ENCODE peak calls at places on chromosome X, in nine cellular contexts. One of them, this sample, is unnamed.

GRCh38 chrX:81390244-81390643 is 188.3 kb downstream of the SH3BGRL start:
- DNase-seq in tibial artery: no peak
- DNase-seq in psoas muscle: no peak
- DNase-seq in vagina: no peak
- DNase-seq in cardiac muscle cell: no peak
- DNase-seq in breast epithelium: no peak
- DNase-seq in BE2C: no peak
- DNase-seq in hepatocyte: no peak
- DNase-seq in upper lobe of right lung: no peak
- DNase-seq in this sample: no peak

GRCh38 chrX:70970482-70970999 is 39.6 kb upstream of the SLC7A3 start:
- DNase-seq in vagina: no peak
- DNase-seq in BE2C: no peak
- DNase-seq in cardiac muscle cell: peak; percentile 36
- DNase-seq in psoas muscle: no peak
- DNase-seq in tibial artery: no peak
- DNase-seq in hepatocyte: no peak
- DNase-seq in breast epithelium: no peak
- DNase-seq in upper lobe of right lung: no peak
- DNase-seq in this sample: no peak

GRCh38 chrX:68920541-68920940 is 91.7 kb downstream of the EFNB1 start:
- DNase-seq in tibial artery: no peak
- DNase-seq in vagina: no peak
- DNase-seq in cardiac muscle cell: peak; percentile 60
- DNase-seq in breast epithelium: no peak
- DNase-seq in hepatocyte: no peak
- DNase-seq in psoas muscle: peak; percentile 57
- DNase-seq in upper lobe of right lung: no peak
- DNase-seq in BE2C: no peak
- DNase-seq in this sample: no peak

GRCh38 chrX:19866626-19867410 is 20.6 kb downstream of the SH3KBP1 start:
- DNase-seq in tibial artery: no peak
- DNase-seq in cardiac muscle cell: no peak
- DNase-seq in breast epithelium: no peak
- DNase-seq in psoas muscle: no peak
- DNase-seq in hepatocyte: no peak
- DNase-seq in vagina: no peak
- DNase-seq in BE2C: no peak
- DNase-seq in upper lobe of right lung: no peak
- DNase-seq in this sample: no peak

GRCh38 chrX:7146703-7147430 is 645 bp upstream of the STS start:
- DNase-seq in cardiac muscle cell: peak; percentile 7
- DNase-seq in upper lobe of right lung: no peak
- DNase-seq in psoas muscle: peak; percentile 65
- DNase-seq in breast epithelium: no peak
- DNase-seq in BE2C: no peak
- DNase-seq in vagina: no peak
- DNase-seq in tibial artery: no peak
- DNase-seq in hepatocyte: no peak
- DNase-seq in this sample: no peak

GRCh38 chrX:74421181-74422028 is at the start of gene SLC16A2:
- DNase-seq in cardiac muscle cell: peak; percentile 89
- DNase-seq in upper lobe of right lung: peak; percentile 68
- DNase-seq in tibial artery: peak; percentile 81
- DNase-seq in breast epithelium: peak; percentile 72
- DNase-seq in vagina: no peak
- DNase-seq in hepatocyte: peak; percentile 81
- DNase-seq in BE2C: peak; percentile 64
- DNase-seq in psoas muscle: peak; percentile 85
- DNase-seq in this sample: peak; percentile 70

GRCh38 chrX:24859211-24859841 is 156.4 kb downstream of the ARX start:
- DNase-seq in cardiac muscle cell: no peak
- DNase-seq in tibial artery: no peak
- DNase-seq in hepatocyte: no peak
- DNase-seq in BE2C: no peak
- DNase-seq in breast epithelium: no peak
- DNase-seq in psoas muscle: no peak
- DNase-seq in vagina: no peak
- DNase-seq in upper lobe of right lung: no peak
- DNase-seq in this sample: no peak

GRCh38 chrX:48601741-48602394 is 4.6 kb downstream of the WDR13 start:
- DNase-seq in upper lobe of right lung: no peak
- DNase-seq in tibial artery: no peak
- DNase-seq in psoas muscle: no peak
- DNase-seq in BE2C: no peak
- DNase-seq in cardiac muscle cell: no peak
- DNase-seq in vagina: no peak
- DNase-seq in breast epithelium: no peak
- DNase-seq in hepatocyte: no peak
- DNase-seq in this sample: no peak

GRCh38 chrX:56975611-56976010 is 19.7 kb downstream of the SPIN3 start:
- DNase-seq in cardiac muscle cell: peak; percentile 21
- DNase-seq in hepatocyte: no peak
- DNase-seq in vagina: no peak
- DNase-seq in BE2C: no peak
- DNase-seq in tibial artery: no peak
- DNase-seq in psoas muscle: no peak
- DNase-seq in upper lobe of right lung: no peak
- DNase-seq in breast epithelium: no peak
- DNase-seq in this sample: no peak

GRCh38 chrX:53253293-53254020 is 27.9 kb downstream of the IQSEC2 start:
- DNase-seq in vagina: no peak
- DNase-seq in upper lobe of right lung: no peak
- DNase-seq in hepatocyte: no peak
- DNase-seq in cardiac muscle cell: no peak
- DNase-seq in BE2C: no peak
- DNase-seq in breast epithelium: no peak
- DNase-seq in psoas muscle: no peak
- DNase-seq in tibial artery: no peak
- DNase-seq in this sample: no peak

GRCh38 chrX:45186643-45187026 is 14.0 kb downstream of the DIPK2B start:
- DNase-seq in vagina: no peak
- DNase-seq in hepatocyte: no peak
- DNase-seq in upper lobe of right lung: no peak
- DNase-seq in cardiac muscle cell: no peak
- DNase-seq in psoas muscle: no peak
- DNase-seq in BE2C: no peak
- DNase-seq in breast epithelium: no peak
- DNase-seq in tibial artery: no peak
- DNase-seq in this sample: no peak

GRCh38 chrX:49846545-49846944 is 17.4 kb downstream of the PAGE4 start:
- DNase-seq in BE2C: no peak
- DNase-seq in vagina: no peak
- DNase-seq in cardiac muscle cell: no peak
- DNase-seq in hepatocyte: no peak
- DNase-seq in upper lobe of right lung: no peak
- DNase-seq in breast epithelium: no peak
- DNase-seq in psoas muscle: no peak
- DNase-seq in tibial artery: no peak
- DNase-seq in this sample: no peak

GRCh38 chrX:133746593-133746992 is 238.8 kb downstream of the GPC3 start:
- DNase-seq in vagina: no peak
- DNase-seq in BE2C: no peak
- DNase-seq in psoas muscle: no peak
- DNase-seq in hepatocyte: no peak
- DNase-seq in upper lobe of right lung: no peak
- DNase-seq in cardiac muscle cell: no peak
- DNase-seq in breast epithelium: no peak
- DNase-seq in tibial artery: no peak
- DNase-seq in this sample: no peak

GRCh38 chrX:20347486-20347885 is 80.8 kb upstream of the RPS6KA3 start:
- DNase-seq in BE2C: no peak
- DNase-seq in tibial artery: no peak
- DNase-seq in vagina: no peak
- DNase-seq in psoas muscle: no peak
- DNase-seq in cardiac muscle cell: peak; percentile 75
- DNase-seq in upper lobe of right lung: no peak
- DNase-seq in breast epithelium: no peak
- DNase-seq in hepatocyte: no peak
- DNase-seq in this sample: no peak

GRCh38 chrX:69145714-69146113 is 19.5 kb downstream of the PJA1 start:
- DNase-seq in upper lobe of right lung: no peak
- DNase-seq in breast epithelium: no peak
- DNase-seq in cardiac muscle cell: no peak
- DNase-seq in tibial artery: no peak
- DNase-seq in hepatocyte: no peak
- DNase-seq in BE2C: no peak
- DNase-seq in psoas muscle: no peak
- DNase-seq in vagina: no peak
- DNase-seq in this sample: no peak

GRCh38 chrX:23884427-23885024 is 23.2 kb downstream of the APOO start:
- DNase-seq in psoas muscle: no peak
- DNase-seq in cardiac muscle cell: no peak
- DNase-seq in vagina: no peak
- DNase-seq in BE2C: no peak
- DNase-seq in hepatocyte: no peak
- DNase-seq in breast epithelium: no peak
- DNase-seq in upper lobe of right lung: no peak
- DNase-seq in tibial artery: no peak
- DNase-seq in this sample: no peak

DNA sequence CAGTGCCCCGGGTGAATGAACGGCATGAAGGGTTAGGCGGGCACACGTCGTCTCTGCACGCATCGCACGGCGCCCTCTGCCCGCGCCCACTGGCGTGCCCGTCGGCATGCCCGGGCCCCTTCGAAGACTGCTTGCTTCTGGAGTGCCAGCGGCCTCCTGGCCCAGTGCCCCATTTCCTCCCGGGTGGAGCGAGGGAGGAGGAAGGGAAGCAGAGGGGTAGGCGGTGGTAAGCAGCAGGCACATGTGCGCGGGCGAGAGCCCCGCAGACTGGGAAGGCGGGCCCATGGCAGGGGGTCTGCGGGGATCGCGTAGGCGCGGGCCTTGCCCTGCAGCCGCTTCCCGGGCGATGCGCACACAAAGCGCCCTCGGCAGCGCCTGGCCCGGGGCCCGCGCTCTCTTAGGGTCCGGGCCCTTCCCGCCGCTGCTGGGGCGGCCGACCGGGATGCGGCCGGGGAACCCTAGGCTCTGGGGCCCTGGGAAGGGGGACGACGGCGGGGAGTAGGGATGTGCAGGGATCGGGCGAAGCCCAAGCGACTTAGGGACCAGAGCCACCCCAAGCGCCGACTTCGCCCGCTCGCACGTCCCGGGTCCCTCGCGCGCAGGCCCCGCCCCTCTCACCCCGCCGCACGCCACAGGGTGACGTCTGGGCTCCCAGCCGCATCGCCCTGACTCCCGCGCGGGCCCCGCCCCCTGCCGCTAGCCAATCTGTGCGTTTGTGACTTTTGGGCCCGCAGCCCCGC is 866 bp upstream of the EMD start:
- DNase-seq in breast epithelium: no peak
- DNase-seq in BE2C: peak; percentile 48
- DNase-seq in cardiac muscle cell: peak; percentile 67
- DNase-seq in psoas muscle: peak; percentile 76
- DNase-seq in vagina: no peak
- DNase-seq in tibial artery: peak; percentile 63
- DNase-seq in hepatocyte: peak; percentile 57
- DNase-seq in upper lobe of right lung: peak; percentile 86
- DNase-seq in this sample: peak; percentile 56
- H3K4me3 ChIP-seq in breast epithelium: peak overlapping the region; percentile 73
- H3K4me3 ChIP-seq in BE2C: peak overlapping the region; percentile 52
- H3K4me3 ChIP-seq in cardiac muscle cell: peak overlapping the region; percentile 40
- H3K4me3 ChIP-seq in psoas muscle: peak overlapping the region; percentile 64
- H3K4me3 ChIP-seq in vagina: peak overlapping the region; percentile 46
- H3K4me3 ChIP-seq in tibial artery: peak overlapping the region; percentile 64
- H3K4me3 ChIP-seq in hepatocyte: peak overlapping the region; percentile 2
- H3K4me3 ChIP-seq in upper lobe of right lung: peak overlapping the region; percentile 50
- H3K4me3 ChIP-seq in this sample: peak overlapping the region; percentile 69

DNA sequence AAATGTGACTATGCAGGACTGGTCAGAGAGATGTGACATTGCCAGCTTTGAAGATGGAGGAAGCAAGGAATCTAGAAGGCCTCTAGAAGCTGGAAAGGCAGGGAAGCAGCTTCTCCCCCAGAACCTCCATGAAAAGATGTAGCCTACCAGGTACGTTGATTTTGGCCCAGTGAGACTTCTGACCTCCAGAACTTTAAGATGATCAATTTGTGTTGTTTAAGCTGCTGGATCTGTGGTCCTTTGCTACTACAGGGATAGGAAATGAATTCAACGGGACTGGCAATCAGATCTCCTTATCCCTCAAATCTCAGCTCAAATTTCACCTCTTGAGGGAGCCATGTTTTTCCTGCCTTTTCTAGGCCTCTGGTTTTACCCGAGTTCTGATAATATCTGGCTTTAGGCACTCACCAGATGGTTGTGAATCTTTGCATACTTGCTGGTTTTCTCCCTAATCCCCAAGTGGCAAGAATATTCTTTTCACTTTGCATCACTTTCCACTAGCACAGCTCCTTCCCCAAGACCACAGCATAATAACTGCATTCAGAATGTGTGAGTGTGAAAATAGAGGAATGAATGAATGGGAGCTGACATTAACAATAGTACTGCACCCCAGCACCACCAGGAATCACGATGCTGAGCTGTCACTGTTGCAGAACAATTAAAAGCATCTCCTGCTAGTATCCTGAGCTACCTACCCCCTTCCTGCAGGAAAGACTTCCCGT is 25.5 kb upstream of the TMSB4X start:
- DNase-seq in tibial artery: no peak
- DNase-seq in cardiac muscle cell: peak; percentile 41
- DNase-seq in hepatocyte: no peak
- DNase-seq in vagina: no peak
- DNase-seq in upper lobe of right lung: no peak
- DNase-seq in BE2C: no peak
- DNase-seq in psoas muscle: no peak
- DNase-seq in breast epithelium: no peak
- DNase-seq in this sample: no peak
- H3K4me1 ChIP-seq in tibial artery: peaks cover 12% of the 10 kb centered on the region
- H3K4me1 ChIP-seq in cardiac muscle cell: no peaks in the 10 kb centered on the region
- H3K4me1 ChIP-seq in hepatocyte: peaks cover 31% of the 10 kb centered on the region
- H3K4me1 ChIP-seq in vagina: peaks cover 13% of the 10 kb centered on the region
- H3K4me1 ChIP-seq in upper lobe of right lung: peaks cover 21% of the 10 kb centered on the region
- H3K4me1 ChIP-seq in BE2C: peaks cover 5% of the 10 kb centered on the region
- H3K4me1 ChIP-seq in psoas muscle: peaks cover 5% of the 10 kb centered on the region
- H3K4me1 ChIP-seq in breast epithelium: no peaks in the 10 kb centered on the region
- H3K4me1 ChIP-seq in this sample: peaks cover 15% of the 10 kb centered on the region

GRCh38 chrX:120464409-120464808 is 4.7 kb downstream of the LAMP2 start:
- DNase-seq in tibial artery: no peak
- DNase-seq in psoas muscle: no peak
- DNase-seq in vagina: no peak
- DNase-seq in cardiac muscle cell: no peak
- DNase-seq in upper lobe of right lung: no peak
- DNase-seq in hepatocyte: no peak
- DNase-seq in breast epithelium: no peak
- DNase-seq in BE2C: no peak
- DNase-seq in this sample: no peak
- H3K4me3 ChIP-seq in tibial artery: no peak overlapping the region
- H3K4me3 ChIP-seq in psoas muscle: peak overlapping the region; percentile 71
- H3K4me3 ChIP-seq in vagina: no peak overlapping the region
- H3K4me3 ChIP-seq in cardiac muscle cell: no peak overlapping the region
- H3K4me3 ChIP-seq in upper lobe of right lung: no peak overlapping the region
- H3K4me3 ChIP-seq in hepatocyte: no peak overlapping the region
- H3K4me3 ChIP-seq in breast epithelium: no peak overlapping the region
- H3K4me3 ChIP-seq in BE2C: no peak overlapping the region
- H3K4me3 ChIP-seq in this sample: no peak overlapping the region

DNA sequence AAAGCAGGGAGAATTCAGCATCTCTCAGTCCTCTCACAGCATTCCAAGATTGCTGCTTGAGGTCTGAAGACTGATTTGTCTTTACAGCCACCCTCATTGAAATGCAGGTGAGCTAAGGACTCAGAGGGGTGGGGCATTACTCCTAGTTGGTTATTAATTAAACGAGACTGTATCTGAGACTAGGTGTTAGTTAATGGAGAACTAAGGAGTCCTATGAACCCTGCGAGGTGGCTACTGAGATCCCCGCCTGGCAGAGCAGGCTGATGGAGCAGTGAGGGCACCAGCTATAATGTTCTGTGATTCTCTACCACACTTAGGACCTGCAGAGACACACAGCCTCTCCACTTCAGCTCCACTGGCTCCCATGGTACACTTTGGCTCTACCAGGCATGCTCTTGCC is 215.3 kb downstream of the MID1IP1 start:
- DNase-seq in vagina: no peak
- DNase-seq in psoas muscle: no peak
- DNase-seq in tibial artery: no peak
- DNase-seq in BE2C: no peak
- DNase-seq in hepatocyte: peak; percentile 63
- DNase-seq in breast epithelium: no peak
- DNase-seq in cardiac muscle cell: no peak
- DNase-seq in upper lobe of right lung: no peak
- DNase-seq in this sample: no peak
- H3K4me1 ChIP-seq in vagina: no peaks in the 10 kb centered on the region
- H3K4me1 ChIP-seq in psoas muscle: no peaks in the 10 kb centered on the region
- H3K4me1 ChIP-seq in tibial artery: peaks cover 25% of the 10 kb centered on the region
- H3K4me1 ChIP-seq in BE2C: no peaks in the 10 kb centered on the region
- H3K4me1 ChIP-seq in hepatocyte: peaks cover 20% of the 10 kb centered on the region
- H3K4me1 ChIP-seq in breast epithelium: no peaks in the 10 kb centered on the region
- H3K4me1 ChIP-seq in cardiac muscle cell: peaks cover 11% of the 10 kb centered on the region
- H3K4me1 ChIP-seq in upper lobe of right lung: no peaks in the 10 kb centered on the region
- H3K4me1 ChIP-seq in this sample: peaks cover 13% of the 10 kb centered on the region